ENCODE peak calls at places on chromosomes 13 and 19, in eight cellular contexts. One of them, this sample, is unnamed.

GRCh38 chr13:56864451-56864850 is 276.3 kb upstream of the PRR20A start:
- DNase-seq in NCI-H446 treated with DMSO at 0.1 percent for 48 hours: no peak
- DNase-seq in AG08395: no peak
- DNase-seq in stimulated activated CD4-positive, alpha-beta T cell treated with anti-CD3 and anti-CD28 coated beads, Interleukin-1b, Interleukin-23, amount 100 ng/mL, for 1 hour: no peak
- DNase-seq in lung: no peak
- DNase-seq in brain microvascular endothelial cell: no peak
- DNase-seq in HCEC 1CT: no peak
- DNase-seq in H54: no peak
- DNase-seq in this sample: no peak

GRCh38 chr19:15091918-15092753 is 10.1 kb downstream of the OR1I1 start:
- DNase-seq in NCI-H446 treated with DMSO at 0.1 percent for 48 hours: peak
- DNase-seq in AG08395: peak
- DNase-seq in stimulated activated CD4-positive, alpha-beta T cell treated with anti-CD3 and anti-CD28 coated beads, Interleukin-1b, Interleukin-23, amount 100 ng/mL, for 1 hour: no peak
- DNase-seq in lung: no peak
- DNase-seq in brain microvascular endothelial cell: peak
- DNase-seq in HCEC 1CT: peak
- DNase-seq in H54: no peak
- DNase-seq in this sample: peak

GRCh38 chr13:75803175-75803611 is 167.1 kb downstream of the LMO7 start:
- DNase-seq in NCI-H446 treated with DMSO at 0.1 percent for 48 hours: no peak
- DNase-seq in AG08395: no peak
- DNase-seq in stimulated activated CD4-positive, alpha-beta T cell treated with anti-CD3 and anti-CD28 coated beads, Interleukin-1b, Interleukin-23, amount 100 ng/mL, for 1 hour: no peak
- DNase-seq in lung: no peak
- DNase-seq in brain microvascular endothelial cell: no peak
- DNase-seq in HCEC 1CT: no peak
- DNase-seq in H54: no peak
- DNase-seq in this sample: no peak

GRCh38 chr19:6765738-6766356 is 1.4 kb downstream of the SH2D3A start:
- DNase-seq in NCI-H446 treated with DMSO at 0.1 percent for 48 hours: no peak
- DNase-seq in AG08395: no peak
- DNase-seq in stimulated activated CD4-positive, alpha-beta T cell treated with anti-CD3 and anti-CD28 coated beads, Interleukin-1b, Interleukin-23, amount 100 ng/mL, for 1 hour: no peak
- DNase-seq in lung: peak
- DNase-seq in brain microvascular endothelial cell: no peak
- DNase-seq in HCEC 1CT: no peak
- DNase-seq in H54: no peak
- DNase-seq in this sample: no peak

GRCh38 chr19:43695985-43696729 is 19.7 kb upstream of the IRGC start:
- DNase-seq in NCI-H446 treated with DMSO at 0.1 percent for 48 hours: no peak
- DNase-seq in AG08395: no peak
- DNase-seq in stimulated activated CD4-positive, alpha-beta T cell treated with anti-CD3 and anti-CD28 coated beads, Interleukin-1b, Interleukin-23, amount 100 ng/mL, for 1 hour: no peak
- DNase-seq in lung: no peak
- DNase-seq in brain microvascular endothelial cell: no peak
- DNase-seq in HCEC 1CT: no peak
- DNase-seq in H54: no peak
- DNase-seq in this sample: no peak

GRCh38 chr19:11094520-11094894 is 5.2 kb downstream of the LDLR start:
- DNase-seq in NCI-H446 treated with DMSO at 0.1 percent for 48 hours: no peak
- DNase-seq in AG08395: no peak
- DNase-seq in stimulated activated CD4-positive, alpha-beta T cell treated with anti-CD3 and anti-CD28 coated beads, Interleukin-1b, Interleukin-23, amount 100 ng/mL, for 1 hour: no peak
- DNase-seq in lung: no peak
- DNase-seq in brain microvascular endothelial cell: no peak
- DNase-seq in HCEC 1CT: no peak
- DNase-seq in H54: no peak
- DNase-seq in this sample: no peak

GRCh38 chr13:110912651-110913051 is 2.2 kb downstream of the ANKRD10 start:
- DNase-seq in NCI-H446 treated with DMSO at 0.1 percent for 48 hours: no peak
- DNase-seq in AG08395: peak
- DNase-seq in stimulated activated CD4-positive, alpha-beta T cell treated with anti-CD3 and anti-CD28 coated beads, Interleukin-1b, Interleukin-23, amount 100 ng/mL, for 1 hour: no peak
- DNase-seq in lung: no peak
- DNase-seq in brain microvascular endothelial cell: peak
- DNase-seq in HCEC 1CT: peak
- DNase-seq in H54: no peak
- DNase-seq in this sample: no peak

GRCh38 chr19:623974-624373 is 9.4 kb downstream of the POLRMT start:
- DNase-seq in NCI-H446 treated with DMSO at 0.1 percent for 48 hours: no peak
- DNase-seq in AG08395: no peak
- DNase-seq in stimulated activated CD4-positive, alpha-beta T cell treated with anti-CD3 and anti-CD28 coated beads, Interleukin-1b, Interleukin-23, amount 100 ng/mL, for 1 hour: no peak
- DNase-seq in lung: no peak
- DNase-seq in brain microvascular endothelial cell: peak
- DNase-seq in HCEC 1CT: no peak
- DNase-seq in H54: peak
- DNase-seq in this sample: no peak

GRCh38 chr13:42355118-42355840 is 83.3 kb downstream of the AKAP11 start:
- DNase-seq in NCI-H446 treated with DMSO at 0.1 percent for 48 hours: no peak
- DNase-seq in AG08395: no peak
- DNase-seq in stimulated activated CD4-positive, alpha-beta T cell treated with anti-CD3 and anti-CD28 coated beads, Interleukin-1b, Interleukin-23, amount 100 ng/mL, for 1 hour: no peak
- DNase-seq in lung: no peak
- DNase-seq in brain microvascular endothelial cell: no peak
- DNase-seq in HCEC 1CT: no peak
- DNase-seq in H54: no peak
- DNase-seq in this sample: no peak

GRCh38 chr19:39147480-39147879 is 21.9 kb downstream of the PAK4 start:
- DNase-seq in NCI-H446 treated with DMSO at 0.1 percent for 48 hours: no peak
- DNase-seq in AG08395: no peak
- DNase-seq in stimulated activated CD4-positive, alpha-beta T cell treated with anti-CD3 and anti-CD28 coated beads, Interleukin-1b, Interleukin-23, amount 100 ng/mL, for 1 hour: no peak
- DNase-seq in lung: no peak
- DNase-seq in brain microvascular endothelial cell: no peak
- DNase-seq in HCEC 1CT: no peak
- DNase-seq in H54: no peak
- DNase-seq in this sample: no peak

GRCh38 chr19:16850133-16850532 is 20.9 kb downstream of the SIN3B start:
- DNase-seq in NCI-H446 treated with DMSO at 0.1 percent for 48 hours: no peak
- DNase-seq in AG08395: no peak
- DNase-seq in stimulated activated CD4-positive, alpha-beta T cell treated with anti-CD3 and anti-CD28 coated beads, Interleukin-1b, Interleukin-23, amount 100 ng/mL, for 1 hour: no peak
- DNase-seq in lung: no peak
- DNase-seq in brain microvascular endothelial cell: no peak
- DNase-seq in HCEC 1CT: peak
- DNase-seq in H54: no peak
- DNase-seq in this sample: no peak

GRCh38 chr13:114063545-114064515 is 68.6 kb downstream of the RASA3 start:
- DNase-seq in NCI-H446 treated with DMSO at 0.1 percent for 48 hours: no peak
- DNase-seq in AG08395: peak
- DNase-seq in stimulated activated CD4-positive, alpha-beta T cell treated with anti-CD3 and anti-CD28 coated beads, Interleukin-1b, Interleukin-23, amount 100 ng/mL, for 1 hour: no peak
- DNase-seq in lung: peak
- DNase-seq in brain microvascular endothelial cell: no peak
- DNase-seq in HCEC 1CT: peak
- DNase-seq in H54: peak
- DNase-seq in this sample: no peak

This sample was measured in NCI-H1694 treated with DMSO at 0.1 percent for 48 hours.